ENCODE peak calls at places on chromosomes 4 and X, in eight cellular contexts. T, W, Y, F, G, B, Q and E are unnamed samples.

GRCh38 chrX:109393859-109394258 is 88.0 kb downstream of the GUCY2F start:
- DNase-seq in T (no peak), W (no peak), Y (no peak), F (peak; percentile 2), G (peak; percentile 12), B (no peak), Q (no peak), E (no peak)

GRCh38 chr4:156805696-156806095 is 165.9 kb downstream of the PDGFC start:
- DNase-seq in T (no peak), W (no peak), Y (no peak), F (no peak), G (peak; percentile 31), B (no peak), Q (no peak), E (no peak)

GRCh38 chrX:28586891-28587635 is at the start of gene IL1RAPL1:
- DNase-seq in T (no peak), W (no peak), Y (no peak), F (peak; percentile 79), G (peak; percentile 8), B (no peak), Q (peak; percentile 81), E (no peak)

GRCh38 chrX:147573266-147573665 is 338.5 kb upstream of the FMR1 start:
- DNase-seq in T (no peak), W (no peak), Y (no peak), F (no peak), G (no peak), B (no peak), Q (no peak), E (no peak)

GRCh38 chrX:38103857-38104812 is 97.8 kb downstream of the SYTL5 start:
- DNase-seq in T (no peak), W (no peak), Y (no peak), F (no peak), G (no peak), B (no peak), Q (no peak), E (no peak)

GRCh38 chr4:30920043-30920442 is 199.9 kb downstream of the PCDH7 start:
- DNase-seq in T (no peak), W (no peak), Y (no peak), F (no peak), G (no peak), B (no peak), Q (no peak), E (no peak)

GRCh38 chr4:86319390-86319789 is 40.5 kb downstream of the MAPK10 start:
- DNase-seq in T (no peak), W (no peak), Y (no peak), F (no peak), G (peak; percentile 55), B (no peak), Q (no peak), E (no peak)

GRCh38 chr4:16029329-16029728 is 54.5 kb downstream of the PROM1 start:
- DNase-seq in T (no peak), W (no peak), Y (no peak), F (peak; percentile 55), G (no peak), B (no peak), Q (peak; percentile 79), E (no peak)

GRCh38 chrX:115650916-115651315 is 89.9 kb downstream of the PLS3 start:
- DNase-seq in T (no peak), W (peak; percentile 25), Y (peak; percentile 33), F (peak; percentile 50), G (peak; percentile 44), B (no peak), Q (peak; percentile 47), E (no peak)

GRCh38 chr4:48909697-48910096 is 3.1 kb upstream of the OCIAD2 start:
- DNase-seq in T (no peak), W (peak; percentile 78), Y (no peak), F (peak; percentile 95), G (peak; percentile 99), B (no peak), Q (peak; percentile 99), E (no peak)

GRCh38 chr4:41146716-41147506 is 67.4 kb downstream of the APBB2 start:
- DNase-seq in T (peak; percentile 64), W (peak; percentile 40), Y (no peak), F (peak; percentile 46), G (no peak), B (no peak), Q (peak; percentile 54), E (peak; percentile 56)

GRCh38 chrX:104343408-104344129 is 88.8 kb upstream of the ESX1 start:
- DNase-seq in T (peak; percentile 20), W (peak; percentile 30), Y (peak; percentile 77), F (peak; percentile 85), G (peak; percentile 58), B (no peak), Q (peak; percentile 74), E (no peak)

GRCh38 chrX:53683556-53684414 is 2.7 kb downstream of the HUWE1 start:
- DNase-seq in T (peak; percentile 92), W (peak; percentile 96), Y (peak; percentile 91), F (peak; percentile 99), G (peak; percentile 96), B (peak; percentile 90), Q (peak; percentile 98), E (peak; percentile 90)

GRCh38 chr4:153912296-153912695 is 123.4 kb upstream of the SFRP2 start:
- DNase-seq in T (no peak), W (no peak), Y (no peak), F (no peak), G (no peak), B (no peak), Q (no peak), E (no peak)

GRCh38 chr4:6336166-6336565 is 66.5 kb downstream of the WFS1 start:
- DNase-seq in T (no peak), W (no peak), Y (no peak), F (no peak), G (no peak), B (no peak), Q (no peak), E (no peak)

GRCh38 chr4:119667802-119668201 is 39.2 kb upstream of the PDE5A start:
- DNase-seq in T (no peak), W (no peak), Y (no peak), F (no peak), G (no peak), B (no peak), Q (no peak), E (no peak)

GRCh38 chr4:74156521-74156920 is 1.4 kb upstream of the MTHFD2L start:
- DNase-seq in T (no peak), W (no peak), Y (no peak), F (peak; percentile 30), G (no peak), B (no peak), Q (no peak), E (no peak)

GRCh38 chr4:128862608-128863313 is 53.3 kb downstream of the JADE1 start:
- DNase-seq in T (no peak), W (no peak), Y (no peak), F (no peak), G (no peak), B (no peak), Q (peak; percentile 72), E (no peak)

GRCh38 chrX:38273453-38273852 is 52.8 kb upstream of the SRPX start:
- DNase-seq in T (no peak), W (no peak), Y (no peak), F (no peak), G (no peak), B (no peak), Q (peak; percentile 47), E (no peak)

GRCh38 chrX:132025085-132025484 is 2.0 kb downstream of the STK26 start:
- DNase-seq in T (no peak), W (no peak), Y (no peak), F (no peak), G (no peak), B (no peak), Q (no peak), E (no peak)

GRCh38 chr4:85740431-85740861 is 265.5 kb downstream of the ARHGAP24 start:
- DNase-seq in T (no peak), W (no peak), Y (no peak), F (no peak), G (peak; percentile 26), B (no peak), Q (peak; percentile 67), E (no peak)

GRCh38 chr4:147407261-147408045 is 73.4 kb upstream of the EDNRA start:
- DNase-seq in T (no peak), W (no peak), Y (no peak), F (no peak), G (no peak), B (no peak), Q (no peak), E (no peak)
- TF ChIP-seq CTCF in T (peak; percentile 12), W (no peak), Y (peak; percentile 15), F (peak; percentile 28), G (peak; percentile 50), B (no peak), Q (peak; percentile 12), E (no peak)

GRCh38 chrX:140817943-140818342 is 108.4 kb downstream of the LINC00632 start:
- DNase-seq in T (no peak), W (no peak), Y (no peak), F (peak; percentile 47), G (no peak), B (no peak), Q (peak; percentile 41), E (no peak)
- TF ChIP-seq CTCF in T (peak; percentile 50), W (no peak), Y (peak; percentile 41), F (peak; percentile 55), G (peak; percentile 54), B (no peak), Q (peak; percentile 57), E (peak; percentile 37)

DNA sequence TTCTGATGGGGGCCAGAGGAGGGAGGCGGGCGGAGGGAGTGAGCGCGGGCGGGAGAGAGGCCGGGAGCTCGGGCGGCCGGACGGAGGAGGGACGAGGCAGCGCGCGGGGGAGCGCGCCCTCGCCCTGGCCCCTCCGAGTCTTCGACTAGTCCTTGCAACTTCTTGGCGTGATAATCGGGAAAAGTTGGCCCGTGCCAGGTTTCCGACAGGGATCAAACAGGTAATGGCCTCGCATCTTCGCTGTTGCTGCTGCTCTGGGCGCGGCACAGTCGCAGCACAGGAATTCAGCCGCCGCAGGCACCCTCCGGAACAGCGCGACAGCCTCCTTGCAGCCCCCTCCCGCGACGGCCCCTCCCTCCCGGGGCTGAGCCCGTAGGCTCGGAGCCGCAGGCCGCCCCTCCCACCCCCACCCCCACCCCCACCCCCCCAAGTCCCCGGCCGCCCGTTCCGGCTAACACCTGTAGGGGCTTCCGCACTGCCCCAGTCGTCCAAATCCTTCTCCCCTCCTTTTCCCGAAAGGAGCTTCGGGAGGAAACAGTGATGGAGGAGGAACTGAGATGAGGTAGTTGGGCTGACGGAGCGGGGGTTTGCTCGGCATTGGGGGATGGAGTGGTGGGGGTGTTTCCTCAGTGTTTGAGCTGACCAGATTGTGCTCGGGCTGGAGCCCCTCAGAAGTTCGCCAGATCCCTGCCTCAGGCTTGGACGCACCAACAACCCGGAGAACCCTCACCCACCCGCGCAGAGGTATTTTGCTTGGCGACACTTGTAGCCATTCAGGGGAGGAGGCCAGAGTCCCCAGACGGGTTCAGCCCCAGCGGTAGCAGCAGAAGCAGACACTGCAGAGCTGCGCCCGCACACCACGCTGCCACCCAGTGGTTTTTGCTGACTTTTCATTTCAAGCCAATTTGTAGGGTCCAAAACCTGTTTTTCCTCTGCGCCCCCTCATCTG is at the start of gene FGF13:
- DNase-seq in T (peak; percentile 20), W (peak; percentile 25), Y (no peak), F (no peak), G (no peak), B (no peak), Q (no peak), E (peak; percentile 17)
- TF ChIP-seq CTCF in T (peak; percentile 30), W (no peak), Y (no peak), F (no peak), G (no peak), B (no peak), Q (no peak), E (peak; percentile 22)

GRCh38 chrX:151042852-151043251 is 59.7 kb downstream of the HMGB3 start:
- DNase-seq in T (no peak), W (no peak), Y (no peak), F (no peak), G (no peak), B (no peak), Q (no peak), E (no peak)

GRCh38 chrX:151039351-151039750 is 56.2 kb downstream of the HMGB3 start:
- DNase-seq in T (no peak), W (no peak), Y (no peak), F (no peak), G (no peak), B (no peak), Q (no peak), E (no peak)
- TF ChIP-seq CTCF in T (no peak), W (no peak), Y (no peak), F (no peak), G (no peak), B (no peak), Q (no peak), E (no peak)